ENCODE peak calls at places on chromosomes 12 and 14, in seven cellular contexts. One of them, this sample, is unnamed.

GRCh38 chr12:46065412-46066166 is 75.2 kb upstream of the SCAF11 start:
- DNase-seq in CD4-positive, alpha-beta memory T cell: no peak
- DNase-seq in SK-MEL-5: no peak
- DNase-seq in SW 1271: no peak
- DNase-seq in KG1: no peak
- DNase-seq in astrocyte of the cerebellum: no peak
- DNase-seq in HFF-Myc: no peak
- DNase-seq in this sample: no peak

GRCh38 chr14:89351364-89351957 is 65.6 kb downstream of the FOXN3 start:
- DNase-seq in HFF-Myc: no peak
- DNase-seq in SK-MEL-5: no peak
- DNase-seq in astrocyte of the cerebellum: no peak
- DNase-seq in CD4-positive, alpha-beta memory T cell: peak
- DNase-seq in KG1: peak
- DNase-seq in SW 1271: no peak
- DNase-seq in this sample: peak

GRCh38 chr14:104926619-104927431 is 2.1 kb downstream of the PLD4 start:
- DNase-seq in CD4-positive, alpha-beta memory T cell: no peak
- DNase-seq in KG1: no peak
- DNase-seq in astrocyte of the cerebellum: no peak
- DNase-seq in HFF-Myc: no peak
- DNase-seq in SW 1271: no peak
- DNase-seq in SK-MEL-5: no peak
- DNase-seq in this sample: no peak

GRCh38 chr12:89949457-89950195 is 241.0 kb upstream of the ATP2B1 start:
- DNase-seq in astrocyte of the cerebellum: peak
- DNase-seq in SK-MEL-5: peak
- DNase-seq in HFF-Myc: peak
- DNase-seq in CD4-positive, alpha-beta memory T cell: peak
- DNase-seq in SW 1271: peak
- DNase-seq in KG1: no peak
- DNase-seq in this sample: peak

GRCh38 chr12:38350342-38351181 is 34.0 kb downstream of the ALG10B start:
- DNase-seq in astrocyte of the cerebellum: no peak
- DNase-seq in SK-MEL-5: no peak
- DNase-seq in CD4-positive, alpha-beta memory T cell: no peak
- DNase-seq in SW 1271: no peak
- DNase-seq in HFF-Myc: no peak
- DNase-seq in KG1: no peak
- DNase-seq in this sample: no peak

GRCh38 chr12:27245039-27245438 is 953 bp downstream of the STK38L start:
- DNase-seq in KG1: no peak
- DNase-seq in HFF-Myc: no peak
- DNase-seq in SK-MEL-5: no peak
- DNase-seq in CD4-positive, alpha-beta memory T cell: no peak
- DNase-seq in astrocyte of the cerebellum: no peak
- DNase-seq in SW 1271: no peak
- DNase-seq in this sample: peak

GRCh38 chr12:16893426-16893825 is 287.5 kb upstream of the LMO3 start:
- DNase-seq in CD4-positive, alpha-beta memory T cell: no peak
- DNase-seq in astrocyte of the cerebellum: no peak
- DNase-seq in KG1: no peak
- DNase-seq in SK-MEL-5: no peak
- DNase-seq in SW 1271: no peak
- DNase-seq in HFF-Myc: no peak
- DNase-seq in this sample: no peak

GRCh38 chr12:1939745-1940607 is 21.5 kb upstream of the CACNA2D4 start:
- DNase-seq in SW 1271: peak
- DNase-seq in SK-MEL-5: peak
- DNase-seq in astrocyte of the cerebellum: peak
- DNase-seq in CD4-positive, alpha-beta memory T cell: peak
- DNase-seq in HFF-Myc: peak
- DNase-seq in KG1: no peak
- DNase-seq in this sample: peak

GRCh38 chr14:90757452-90757851 is 58.8 kb downstream of the TTC7B start:
- DNase-seq in SW 1271: no peak
- DNase-seq in CD4-positive, alpha-beta memory T cell: no peak
- DNase-seq in KG1: no peak
- DNase-seq in astrocyte of the cerebellum: no peak
- DNase-seq in HFF-Myc: no peak
- DNase-seq in SK-MEL-5: peak
- DNase-seq in this sample: no peak

GRCh38 chr14:48925184-48925583 is 661.0 kb downstream of the RPS29 start:
- DNase-seq in KG1: no peak
- DNase-seq in SW 1271: no peak
- DNase-seq in SK-MEL-5: no peak
- DNase-seq in CD4-positive, alpha-beta memory T cell: no peak
- DNase-seq in astrocyte of the cerebellum: no peak
- DNase-seq in HFF-Myc: no peak
- DNase-seq in this sample: no peak

GRCh38 chr14:50726372-50727107 is 58.4 kb upstream of the SAV1 start:
- DNase-seq in KG1: no peak
- DNase-seq in astrocyte of the cerebellum: peak
- DNase-seq in SK-MEL-5: no peak
- DNase-seq in SW 1271: no peak
- DNase-seq in CD4-positive, alpha-beta memory T cell: peak
- DNase-seq in HFF-Myc: peak
- DNase-seq in this sample: peak